ENCODE peak calls at places on chromosome 20, in five cellular contexts. One of them, this sample, is unnamed.

GRCh38 chr20:32497589-32498224 is 87.4 kb downstream of the NOL4L start:
- DNase-seq in upper lobe of left lung: peak; percentile 42
- DNase-seq in tibial artery: no peak
- DNase-seq in suprapubic skin: peak; percentile 61
- DNase-seq in breast epithelium: no peak
- DNase-seq in this sample: no peak

GRCh38 chr20:42475773-42476172 is 713.9 kb downstream of the PTPRT start:
- DNase-seq in upper lobe of left lung: no peak
- DNase-seq in tibial artery: no peak
- DNase-seq in suprapubic skin: no peak
- DNase-seq in breast epithelium: no peak
- DNase-seq in this sample: no peak

GRCh38 chr20:8303651-8304050 is 171.6 kb downstream of the PLCB1 start:
- DNase-seq in upper lobe of left lung: no peak
- DNase-seq in tibial artery: no peak
- DNase-seq in suprapubic skin: no peak
- DNase-seq in breast epithelium: no peak
- DNase-seq in this sample: no peak

GRCh38 chr20:47551240-47551639 is 49.6 kb downstream of the NCOA3 start:
- DNase-seq in upper lobe of left lung: no peak
- DNase-seq in tibial artery: no peak
- DNase-seq in suprapubic skin: no peak
- DNase-seq in breast epithelium: no peak
- DNase-seq in this sample: no peak

GRCh38 chr20:31475472-31476312 is 604 bp downstream of the REM1 start:
- DNase-seq in upper lobe of left lung: no peak
- DNase-seq in tibial artery: no peak
- DNase-seq in suprapubic skin: peak; percentile 62
- DNase-seq in breast epithelium: no peak
- DNase-seq in this sample: no peak

GRCh38 chr20:31710423-31711250 is 12.0 kb downstream of the BCL2L1 start:
- DNase-seq in upper lobe of left lung: peak; percentile 74
- DNase-seq in tibial artery: no peak
- DNase-seq in suprapubic skin: peak; percentile 70
- DNase-seq in breast epithelium: no peak
- DNase-seq in this sample: no peak

GRCh38 chr20:23268792-23269354 is 81.7 kb upstream of the NXT1 start:
- DNase-seq in upper lobe of left lung: no peak
- DNase-seq in tibial artery: no peak
- DNase-seq in suprapubic skin: no peak
- DNase-seq in breast epithelium: no peak
- DNase-seq in this sample: no peak

GRCh38 chr20:21808863-21809664 is 103.6 kb downstream of the PAX1 start:
- DNase-seq in upper lobe of left lung: peak; percentile 47
- DNase-seq in tibial artery: peak; percentile 36
- DNase-seq in suprapubic skin: no peak
- DNase-seq in breast epithelium: peak; percentile 61
- DNase-seq in this sample: peak; percentile 36

GRCh38 chr20:4406627-4407026 is 315.1 kb upstream of the PRND start:
- DNase-seq in upper lobe of left lung: no peak
- DNase-seq in tibial artery: no peak
- DNase-seq in suprapubic skin: no peak
- DNase-seq in breast epithelium: no peak
- DNase-seq in this sample: no peak

GRCh38 chr20:32141465-32141980 is 32.0 kb downstream of the TM9SF4 start:
- DNase-seq in upper lobe of left lung: no peak
- DNase-seq in tibial artery: no peak
- DNase-seq in suprapubic skin: no peak
- DNase-seq in breast epithelium: no peak
- DNase-seq in this sample: no peak

GRCh38 chr20:62158541-62158940 is 15.0 kb downstream of the SS18L1 start:
- DNase-seq in upper lobe of left lung: no peak
- DNase-seq in tibial artery: no peak
- DNase-seq in suprapubic skin: no peak
- DNase-seq in breast epithelium: no peak
- DNase-seq in this sample: no peak

GRCh38 chr20:59153355-59153681 is 10.3 kb upstream of the ZNF831 start:
- DNase-seq in upper lobe of left lung: peak; percentile 54
- DNase-seq in tibial artery: peak; percentile 65
- DNase-seq in suprapubic skin: no peak
- DNase-seq in breast epithelium: peak; percentile 64
- DNase-seq in this sample: no peak

GRCh38 chr20:4091332-4092135 is 76.2 kb upstream of the RNF24 start:
- DNase-seq in upper lobe of left lung: peak; percentile 69
- DNase-seq in tibial artery: no peak
- DNase-seq in suprapubic skin: no peak
- DNase-seq in breast epithelium: peak; percentile 65
- DNase-seq in this sample: peak; percentile 66

GRCh38 chr20:63217706-63218105 is 1.8 kb upstream of the YTHDF1 start:
- DNase-seq in upper lobe of left lung: no peak
- DNase-seq in tibial artery: no peak
- DNase-seq in suprapubic skin: no peak
- DNase-seq in breast epithelium: no peak
- DNase-seq in this sample: no peak

GRCh38 chr20:9600562-9600961 is 86.2 kb downstream of the LAMP5 start:
- DNase-seq in upper lobe of left lung: no peak
- DNase-seq in tibial artery: no peak
- DNase-seq in suprapubic skin: no peak
- DNase-seq in breast epithelium: no peak
- DNase-seq in this sample: no peak

GRCh38 chr20:37796733-37797132 is 102.9 kb downstream of the CTNNBL1 start:
- DNase-seq in upper lobe of left lung: no peak
- DNase-seq in tibial artery: no peak
- DNase-seq in suprapubic skin: no peak
- DNase-seq in breast epithelium: no peak
- DNase-seq in this sample: no peak

GRCh38 chr20:7742479-7742878 is 197.8 kb downstream of the HAO1 start:
- DNase-seq in upper lobe of left lung: no peak
- DNase-seq in tibial artery: no peak
- DNase-seq in suprapubic skin: no peak
- DNase-seq in breast epithelium: no peak
- DNase-seq in this sample: no peak

GRCh38 chr20:57568088-57568896 is 7.4 kb downstream of the PCK1 start:
- DNase-seq in upper lobe of left lung: no peak
- DNase-seq in tibial artery: no peak
- DNase-seq in suprapubic skin: no peak
- DNase-seq in breast epithelium: no peak
- DNase-seq in this sample: no peak

GRCh38 chr20:19789009-19789408 is 31.0 kb downstream of the RIN2 start:
- DNase-seq in upper lobe of left lung: no peak
- DNase-seq in tibial artery: no peak
- DNase-seq in suprapubic skin: no peak
- DNase-seq in breast epithelium: no peak
- DNase-seq in this sample: no peak
- TF ChIP-seq CTCF in upper lobe of left lung: no peak
- TF ChIP-seq CTCF in tibial artery: no peak
- TF ChIP-seq CTCF in suprapubic skin: no peak
- TF ChIP-seq CTCF in breast epithelium: no peak
- TF ChIP-seq CTCF in this sample: no peak

GRCh38 chr20:33673115-33673410 is 1.2 kb downstream of the NECAB3 start:
- DNase-seq in upper lobe of left lung: no peak
- DNase-seq in tibial artery: no peak
- DNase-seq in suprapubic skin: no peak
- DNase-seq in breast epithelium: no peak
- DNase-seq in this sample: no peak
- H3K27ac ChIP-seq in upper lobe of left lung: peak overlapping the region; percentile 91
- H3K27ac ChIP-seq in tibial artery: peak overlapping the region; percentile 98
- H3K27ac ChIP-seq in suprapubic skin: no peak overlapping the region
- H3K27ac ChIP-seq in breast epithelium: peak overlapping the region; percentile 84
- H3K27ac ChIP-seq in this sample: peak overlapping the region; percentile 88

GRCh38 chr20:40993794-40994540 is 34.7 kb upstream of the TOP1 start:
- DNase-seq in upper lobe of left lung: no peak
- DNase-seq in tibial artery: no peak
- DNase-seq in suprapubic skin: no peak
- DNase-seq in breast epithelium: no peak
- DNase-seq in this sample: no peak

GRCh38 chr20:40992349-40993113 is 36.1 kb upstream of the TOP1 start:
- DNase-seq in upper lobe of left lung: no peak
- DNase-seq in tibial artery: no peak
- DNase-seq in suprapubic skin: no peak
- DNase-seq in breast epithelium: no peak
- DNase-seq in this sample: no peak

GRCh38 chr20:40986774-40987173 is 41.8 kb upstream of the TOP1 start:
- DNase-seq in upper lobe of left lung: no peak
- DNase-seq in tibial artery: no peak
- DNase-seq in suprapubic skin: no peak
- DNase-seq in breast epithelium: no peak
- DNase-seq in this sample: no peak

GRCh38 chr20:40991181-40991889 is 37.3 kb upstream of the TOP1 start:
- DNase-seq in upper lobe of left lung: peak; percentile 63
- DNase-seq in tibial artery: peak; percentile 54
- DNase-seq in suprapubic skin: peak; percentile 25
- DNase-seq in breast epithelium: no peak
- DNase-seq in this sample: peak; percentile 62

GRCh38 chr20:40990542-40991120 is 38.0 kb upstream of the TOP1 start:
- DNase-seq in upper lobe of left lung: peak; percentile 88
- DNase-seq in tibial artery: peak; percentile 84
- DNase-seq in suprapubic skin: peak; percentile 80
- DNase-seq in breast epithelium: peak; percentile 76
- DNase-seq in this sample: peak; percentile 86
- H3K4me3 ChIP-seq in upper lobe of left lung: no peak overlapping the region
- H3K4me3 ChIP-seq in tibial artery: no peak overlapping the region
- H3K4me3 ChIP-seq in suprapubic skin: no peak overlapping the region
- H3K4me3 ChIP-seq in breast epithelium: no peak overlapping the region
- H3K4me3 ChIP-seq in this sample: no peak overlapping the region

GRCh38 chr20:16664031-16664430 is 65.8 kb upstream of the SNRPB2 start:
- DNase-seq in upper lobe of left lung: no peak
- DNase-seq in tibial artery: no peak
- DNase-seq in suprapubic skin: no peak
- DNase-seq in breast epithelium: no peak
- DNase-seq in this sample: no peak

GRCh38 chr20:16671753-16672152 is 58.1 kb upstream of the SNRPB2 start:
- DNase-seq in upper lobe of left lung: no peak
- DNase-seq in tibial artery: no peak
- DNase-seq in suprapubic skin: no peak
- DNase-seq in breast epithelium: no peak
- DNase-seq in this sample: no peak

GRCh38 chr20:16662462-16662861 is 67.4 kb upstream of the SNRPB2 start:
- DNase-seq in upper lobe of left lung: no peak
- DNase-seq in tibial artery: no peak
- DNase-seq in suprapubic skin: no peak
- DNase-seq in breast epithelium: no peak
- DNase-seq in this sample: no peak

GRCh38 chr20:16661738-16662137 is 68.1 kb upstream of the SNRPB2 start:
- DNase-seq in upper lobe of left lung: no peak
- DNase-seq in tibial artery: no peak
- DNase-seq in suprapubic skin: no peak
- DNase-seq in breast epithelium: no peak
- DNase-seq in this sample: no peak

DNA sequence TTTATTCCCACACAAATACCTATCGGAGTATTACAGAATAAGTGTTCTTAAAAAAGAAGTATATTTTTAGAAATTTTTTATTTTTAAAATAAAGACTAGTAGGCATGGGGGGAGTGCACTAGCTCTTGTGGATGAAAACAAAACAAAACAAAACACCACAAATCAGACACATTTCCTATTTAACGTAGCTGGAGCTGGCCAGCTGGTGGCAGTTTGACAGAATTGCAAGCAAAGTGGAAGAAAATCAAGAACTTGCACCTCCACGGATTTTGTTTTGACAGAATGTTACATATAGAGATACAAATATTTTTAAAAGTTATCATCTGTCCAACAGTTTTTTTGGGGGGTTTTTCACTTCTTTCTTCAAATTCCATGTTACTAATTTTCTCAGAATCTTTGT is 63.6 kb upstream of the SNRPB2 start:
- DNase-seq in upper lobe of left lung: no peak
- DNase-seq in tibial artery: no peak
- DNase-seq in suprapubic skin: no peak
- DNase-seq in breast epithelium: no peak
- DNase-seq in this sample: no peak
- TF ChIP-seq CTCF in upper lobe of left lung: no peak
- TF ChIP-seq CTCF in tibial artery: no peak
- TF ChIP-seq CTCF in suprapubic skin: no peak
- TF ChIP-seq CTCF in breast epithelium: no peak
- TF ChIP-seq CTCF in this sample: no peak

GRCh38 chr20:20369353-20370086 is 1.6 kb downstream of the INSM1 start:
- DNase-seq in upper lobe of left lung: no peak
- DNase-seq in tibial artery: no peak
- DNase-seq in suprapubic skin: no peak
- DNase-seq in breast epithelium: no peak
- DNase-seq in this sample: peak; percentile 36

GRCh38 chr20:20373046-20373706 is 5.3 kb downstream of the INSM1 start:
- DNase-seq in upper lobe of left lung: no peak
- DNase-seq in tibial artery: no peak
- DNase-seq in suprapubic skin: no peak
- DNase-seq in breast epithelium: no peak
- DNase-seq in this sample: no peak

GRCh38 chr20:20371133-20371532 is 3.2 kb downstream of the INSM1 start:
- DNase-seq in upper lobe of left lung: no peak
- DNase-seq in tibial artery: no peak
- DNase-seq in suprapubic skin: no peak
- DNase-seq in breast epithelium: no peak
- DNase-seq in this sample: no peak

GRCh38 chr20:20370087-20370575 is 2.2 kb downstream of the INSM1 start:
- DNase-seq in upper lobe of left lung: no peak
- DNase-seq in tibial artery: no peak
- DNase-seq in suprapubic skin: no peak
- DNase-seq in breast epithelium: no peak
- DNase-seq in this sample: no peak

GRCh38 chr20:20371681-20372080 is 3.8 kb downstream of the INSM1 start:
- DNase-seq in upper lobe of left lung: no peak
- DNase-seq in tibial artery: no peak
- DNase-seq in suprapubic skin: no peak
- DNase-seq in breast epithelium: no peak
- DNase-seq in this sample: no peak
- H3K27ac ChIP-seq in upper lobe of left lung: no peak overlapping the region
- H3K27ac ChIP-seq in tibial artery: no peak overlapping the region
- H3K27ac ChIP-seq in suprapubic skin: no peak overlapping the region
- H3K27ac ChIP-seq in breast epithelium: no peak overlapping the region
- H3K27ac ChIP-seq in this sample: no peak overlapping the region

GRCh38 chr20:44651507-44652373 is at the start of gene ADA:
- DNase-seq in upper lobe of left lung: peak; percentile 69
- DNase-seq in tibial artery: peak; percentile 62
- DNase-seq in suprapubic skin: peak; percentile 74
- DNase-seq in breast epithelium: no peak
- DNase-seq in this sample: peak; percentile 79

GRCh38 chr20:44649976-44650375 is 1.5 kb downstream of the ADA start:
- DNase-seq in upper lobe of left lung: no peak
- DNase-seq in tibial artery: no peak
- DNase-seq in suprapubic skin: no peak
- DNase-seq in breast epithelium: no peak
- DNase-seq in this sample: no peak

GRCh38 chr20:44650777-44651493 is 564 bp downstream of the ADA start:
- DNase-seq in upper lobe of left lung: no peak
- DNase-seq in tibial artery: no peak
- DNase-seq in suprapubic skin: no peak
- DNase-seq in breast epithelium: no peak
- DNase-seq in this sample: no peak

GRCh38 chr20:44656447-44656846 is 4.9 kb upstream of the ADA start:
- DNase-seq in upper lobe of left lung: no peak
- DNase-seq in tibial artery: no peak
- DNase-seq in suprapubic skin: no peak
- DNase-seq in breast epithelium: no peak
- DNase-seq in this sample: no peak

GRCh38 chr20:44653536-44653935 is 2.0 kb upstream of the ADA start:
- DNase-seq in upper lobe of left lung: no peak
- DNase-seq in tibial artery: no peak
- DNase-seq in suprapubic skin: no peak
- DNase-seq in breast epithelium: no peak
- DNase-seq in this sample: no peak
- H3K4me3 ChIP-seq in upper lobe of left lung: no peak overlapping the region
- H3K4me3 ChIP-seq in tibial artery: no peak overlapping the region
- H3K4me3 ChIP-seq in suprapubic skin: no peak overlapping the region
- H3K4me3 ChIP-seq in breast epithelium: no peak overlapping the region
- H3K4me3 ChIP-seq in this sample: no peak overlapping the region

This sample was measured in transverse colon.